ENCODE peak calls at places on chromosomes 3 and 15, in six cellular contexts. U is ovary, D is ascending aorta, Q is HCT116, V is PC-3, M is fibroblast of lung. E is an unnamed sample.

GRCh38 chr15:71781965-71782265 is 28.4 kb upstream of the NR2E3 start:
- DNase-seq in V (no peak), Q (no peak), M (no peak), U (no peak), D (no peak), E (no peak)

GRCh38 chr3:150599611-150600297 is 3.4 kb upstream of the SELENOT start:
- DNase-seq in V (peak; percentile 96), D (no peak), Q (peak; percentile 64), U (no peak), M (peak; percentile 42), E (no peak)

GRCh38 chr3:38364721-38365400 is 18.3 kb downstream of the XYLB start:
- DNase-seq in M (no peak), U (no peak), V (no peak), D (no peak), Q (no peak), E (no peak)

GRCh38 chr15:38002883-38003477 is 68.5 kb downstream of the TMCO5A start:
- DNase-seq in M (peak; percentile 90), U (no peak), D (peak; percentile 73), V (peak; percentile 80), Q (peak; percentile 61), E (peak; percentile 77)

GRCh38 chr15:58475573-58476524 is 44.1 kb downstream of the LIPC start:
- DNase-seq in V (no peak), D (no peak), Q (no peak), U (no peak), M (peak; percentile 40), E (peak; percentile 67)

GRCh38 chr15:100772478-100773378 is 106.9 kb upstream of the ALDH1A3 start:
- DNase-seq in V (no peak), Q (no peak), D (peak; percentile 37), U (no peak), M (peak; percentile 12), E (no peak)

GRCh38 chr15:89091667-89092220 is 3.5 kb downstream of the ABHD2 start:
- DNase-seq in U (no peak), M (no peak), Q (no peak), D (no peak), V (no peak), E (no peak)

GRCh38 chr15:66251790-66252355 is 1.7 kb downstream of the MEGF11 start:
- DNase-seq in U (no peak), M (no peak), Q (no peak), D (no peak), V (no peak), E (no peak)

GRCh38 chr15:48394172-48394571 is 62.9 kb downstream of the DUT start:
- DNase-seq in V (no peak), Q (no peak), D (peak; percentile 90), M (no peak), U (no peak), E (no peak)

GRCh38 chr3:19151171-19151570 is 2.9 kb downstream of the KCNH8 start:
- DNase-seq in V (no peak), M (no peak), Q (no peak), D (no peak), U (no peak), E (no peak)

GRCh38 chr3:19149388-19149787 is 1.1 kb downstream of the KCNH8 start:
- DNase-seq in U (no peak), V (peak; percentile 28), Q (no peak), M (peak; percentile 20), D (no peak), E (peak; percentile 28)

GRCh38 chr3:19154693-19155250 is 6.5 kb downstream of the KCNH8 start:
- DNase-seq in D (no peak), V (no peak), Q (no peak), M (no peak), U (no peak), E (no peak)

GRCh38 chr3:19159966-19160365 is 11.7 kb downstream of the KCNH8 start:
- DNase-seq in Q (no peak), M (no peak), V (no peak), U (no peak), D (no peak), E (no peak)

DNA sequence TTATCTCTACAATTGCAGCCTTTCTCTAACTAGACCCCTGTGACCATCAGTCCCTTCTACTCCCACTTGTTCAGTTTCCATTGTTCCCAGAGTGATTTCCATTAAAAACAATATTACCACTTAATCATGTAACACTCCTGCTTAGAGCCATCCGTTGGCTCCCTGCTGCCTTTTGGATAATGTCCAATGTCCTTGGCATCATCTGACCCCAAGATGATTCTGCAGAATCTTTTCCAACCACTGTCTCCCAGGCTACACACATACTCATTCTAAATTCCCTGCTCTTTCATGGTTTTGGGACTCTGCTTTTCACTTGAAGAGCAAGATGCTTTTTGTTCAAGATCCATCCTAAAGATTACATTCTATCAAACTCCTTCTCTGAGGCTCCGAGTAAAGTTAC is 7.1 kb downstream of the KCNH8 start:
- DNase-seq in U (no peak), V (no peak), M (no peak), D (no peak), Q (no peak), E (no peak)
- H3K4me3 ChIP-seq in U (no peak overlapping the region), V (no peak overlapping the region), M (no peak overlapping the region), D (no peak overlapping the region), Q (no peak overlapping the region), E (no peak overlapping the region)

DNA sequence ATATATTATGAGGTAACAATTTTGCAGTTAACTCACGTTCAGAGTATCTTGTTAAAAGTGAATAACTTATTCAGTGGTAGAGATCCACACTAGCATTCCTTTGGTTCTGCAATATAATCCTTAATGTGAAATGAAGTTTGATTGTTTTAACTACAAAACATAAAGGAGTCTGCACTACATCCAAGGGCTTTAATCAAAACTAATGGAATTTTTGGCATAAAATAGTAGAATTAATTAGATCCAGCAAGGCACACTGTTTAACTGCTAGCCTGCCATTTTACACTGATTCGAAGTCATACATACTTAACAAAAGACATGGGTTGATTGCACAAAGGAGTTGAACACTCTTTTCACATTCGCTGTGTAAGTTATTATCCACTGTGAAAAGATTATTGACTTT is 263.0 kb upstream of the ROBO2 start:
- DNase-seq in U (no peak), D (no peak), Q (no peak), V (no peak), M (no peak), E (no peak)
- H3K4me1 ChIP-seq in U (no peaks in the 10 kb centered on the region), D (no peaks in the 10 kb centered on the region), Q (no peaks in the 10 kb centered on the region), V (no peaks in the 10 kb centered on the region), M (no peaks in the 10 kb centered on the region), E (no peaks in the 10 kb centered on the region)

DNA sequence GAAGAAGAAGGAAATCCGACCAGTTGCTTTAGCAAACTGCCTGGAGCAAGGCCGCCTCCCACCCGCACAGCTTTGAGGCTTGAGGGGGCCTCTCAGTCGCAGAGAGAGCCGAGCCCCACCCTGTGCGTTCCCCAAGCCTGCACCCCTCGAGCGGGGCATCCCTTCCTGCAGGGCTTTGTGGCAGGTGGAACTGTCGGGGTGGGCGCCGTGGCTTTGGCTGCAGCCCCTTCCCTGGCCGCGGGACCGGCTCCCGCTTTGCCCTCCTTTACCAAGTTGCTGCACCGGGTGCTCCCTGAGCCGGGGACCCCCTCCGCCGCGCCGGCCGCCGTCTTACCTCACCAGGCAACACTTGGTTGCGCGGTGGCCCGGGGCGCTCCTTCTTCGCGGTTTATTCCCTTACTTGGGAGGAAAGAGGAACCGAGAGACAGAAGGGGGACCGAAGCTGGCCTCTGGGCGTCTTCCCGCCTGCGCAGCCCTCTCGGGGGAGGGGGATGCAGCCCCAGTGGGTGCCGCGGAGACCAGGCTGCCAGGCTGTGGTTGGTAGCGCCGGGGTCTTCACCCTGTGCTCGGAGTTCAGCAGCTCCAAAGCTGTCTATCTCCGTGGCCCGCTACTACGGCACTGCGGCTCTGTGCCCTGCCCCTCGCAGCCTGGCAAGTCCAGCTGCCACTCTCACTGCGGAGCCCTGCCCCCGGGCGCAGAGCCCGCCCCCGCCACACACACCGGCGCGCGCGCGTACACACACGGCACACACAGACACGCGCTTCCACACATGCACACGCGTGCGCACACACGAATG is at the start of gene DGKG:
- DNase-seq in V (peak; percentile 29), M (no peak), U (no peak), D (peak; percentile 87), Q (no peak), E (peak; percentile 9)
- H3K4me3 ChIP-seq in V (peak within 1 kb of the TSS; percentile 59), M (peak within 1 kb of the TSS; percentile 43), U (peak within 1 kb of the TSS; percentile 36), D (peak within 1 kb of the TSS; percentile 84), Q (no peak within 1 kb of the TSS), E (peak within 1 kb of the TSS; percentile 71)

DNA sequence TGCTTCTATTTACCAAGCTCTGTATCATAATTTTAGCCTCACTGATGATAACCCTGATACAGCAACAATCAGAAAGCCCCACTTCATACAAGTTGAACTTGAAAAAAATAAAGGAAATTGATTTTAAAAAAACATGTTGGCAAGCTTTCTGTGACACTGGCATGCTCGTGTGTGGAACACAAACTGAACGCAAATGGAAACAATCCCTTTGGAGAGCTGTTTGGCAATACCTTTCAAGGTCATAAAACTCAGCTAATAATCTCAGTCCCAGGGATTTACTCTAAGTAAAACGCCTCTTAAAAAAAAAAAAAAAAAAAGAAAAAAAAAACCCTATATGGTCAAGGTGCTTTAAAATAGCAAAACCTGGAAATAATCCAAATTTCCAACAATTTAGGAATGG is 166.7 kb upstream of the BCL6 start:
- DNase-seq in U (no peak), Q (no peak), V (no peak), M (no peak), D (no peak), E (no peak)
- H3K4me1 ChIP-seq in U (peaks cover 27% of the 10 kb centered on the region), Q (peaks cover 14% of the 10 kb centered on the region), V (peaks cover 40% of the 10 kb centered on the region), M (peaks cover 6% of the 10 kb centered on the region), D (no peaks in the 10 kb centered on the region), E (peaks cover 20% of the 10 kb centered on the region)

DNA sequence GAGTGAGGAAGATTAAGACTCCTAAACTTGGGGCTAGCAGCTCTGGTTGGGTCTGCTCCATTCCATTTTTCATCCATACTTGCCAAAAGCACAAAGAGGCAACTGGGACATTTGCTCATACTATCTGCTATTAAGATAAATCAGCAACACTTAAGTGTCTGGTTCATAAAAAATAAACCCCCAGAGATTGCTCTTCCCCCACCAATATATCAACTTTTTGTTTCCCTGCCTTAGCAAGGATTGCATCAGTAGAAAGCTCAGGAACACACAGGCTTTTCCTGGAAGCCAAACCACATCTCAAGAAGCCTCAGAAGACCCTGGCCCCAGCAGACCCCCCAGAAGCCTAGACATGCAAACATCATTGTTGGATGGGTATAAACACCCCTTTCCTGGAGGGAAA is 232.4 kb upstream of the WNT5A start:
- DNase-seq in M (peak; percentile 31), V (no peak), U (no peak), D (no peak), Q (no peak), E (peak; percentile 56)
- H3K4me3 ChIP-seq in M (no peak overlapping the region), V (no peak overlapping the region), U (no peak overlapping the region), D (no peak overlapping the region), Q (no peak overlapping the region), E (no peak overlapping the region)

E was measured in adipocyte.